ENCODE peak calls at places on chromosomes 1 and 21, in eight cellular contexts. O is Karpas-422, M is Peyer's patch, F is psoas muscle, T is BE2C, S is pancreas, Y is mesendoderm, E is aorta. N is an unnamed sample. For H3K27me3, the result is how much of the 10 kb centered on the place peaks cover.

GRCh38 chr1:162108426-162108825 is 38.9 kb downstream of the NOS1AP start:
- DNase-seq in O (no peak), M (no peak), F (no peak), T (no peak), S (no peak), Y (no peak), E (no peak), N (no peak)

GRCh38 chr1:209319549-209319948 is 264.0 kb upstream of the CAMK1G start:
- DNase-seq in O (no peak), M (no peak), F (no peak), T (no peak), S (no peak), Y (no peak), E (no peak), N (no peak)

GRCh38 chr1:65799601-65800000 is 6.9 kb downstream of the PDE4B start:
- DNase-seq in O (no peak), M (no peak), F (no peak), T (no peak), S (no peak), Y (no peak), E (no peak), N (no peak)

GRCh38 chr1:172826096-172826741 is 167.3 kb downstream of the FASLG start:
- DNase-seq in O (peak), M (no peak), F (no peak), T (peak), S (no peak), Y (peak), E (no peak), N (peak)

GRCh38 chr1:229714964-229715603 is 89.0 kb downstream of the URB2 start:
- DNase-seq in O (peak), M (peak), F (no peak), T (peak), S (peak), Y (peak), E (no peak), N (peak)

GRCh38 chr21:44294391-44295162 is 5.3 kb upstream of the PFKL start:
- DNase-seq in O (no peak), M (peak), F (peak), T (no peak), S (no peak), Y (no peak), E (peak), N (peak)

GRCh38 chr21:43751955-43752591 is 24.0 kb downstream of the CSTB start:
- DNase-seq in O (no peak), M (no peak), F (no peak), T (no peak), S (no peak), Y (no peak), E (no peak), N (no peak)

GRCh38 chr1:24901791-24902470 is 28.1 kb downstream of the RUNX3 start:
- DNase-seq in O (no peak), M (peak), F (no peak), T (no peak), S (no peak), Y (no peak), E (peak), N (no peak)

GRCh38 chr1:195019385-195019784 is 1588.9 kb downstream of the KCNT2 start:
- DNase-seq in O (no peak), M (no peak), F (no peak), T (no peak), S (no peak), Y (peak), E (no peak), N (peak)

GRCh38 chr1:54835131-54835898 is 34.2 kb upstream of the TTC22 start:
- DNase-seq in O (no peak), M (no peak), F (no peak), T (no peak), S (no peak), Y (no peak), E (no peak), N (no peak)

GRCh38 chr1:159881930-159882839 is 17.8 kb downstream of the CFAP45 start:
- DNase-seq in O (no peak), M (peak), F (peak), T (peak), S (peak), Y (no peak), E (peak), N (peak)

GRCh38 chr1:158180741-158181576 is at the start of gene CD1D:
- DNase-seq in O (peak), M (peak), F (peak), T (peak), S (no peak), Y (peak), E (peak), N (peak)

GRCh38 chr1:34657849-34658248 is 97.0 kb upstream of the GJB5 start:
- DNase-seq in O (no peak), M (no peak), F (no peak), T (no peak), S (no peak), Y (no peak), E (no peak), N (no peak)
- H3K27me3 ChIP-seq in O (under half), M (under half), F (under half), T (under half), S (under half), Y (under half), E (under half), N (under half)

DNA sequence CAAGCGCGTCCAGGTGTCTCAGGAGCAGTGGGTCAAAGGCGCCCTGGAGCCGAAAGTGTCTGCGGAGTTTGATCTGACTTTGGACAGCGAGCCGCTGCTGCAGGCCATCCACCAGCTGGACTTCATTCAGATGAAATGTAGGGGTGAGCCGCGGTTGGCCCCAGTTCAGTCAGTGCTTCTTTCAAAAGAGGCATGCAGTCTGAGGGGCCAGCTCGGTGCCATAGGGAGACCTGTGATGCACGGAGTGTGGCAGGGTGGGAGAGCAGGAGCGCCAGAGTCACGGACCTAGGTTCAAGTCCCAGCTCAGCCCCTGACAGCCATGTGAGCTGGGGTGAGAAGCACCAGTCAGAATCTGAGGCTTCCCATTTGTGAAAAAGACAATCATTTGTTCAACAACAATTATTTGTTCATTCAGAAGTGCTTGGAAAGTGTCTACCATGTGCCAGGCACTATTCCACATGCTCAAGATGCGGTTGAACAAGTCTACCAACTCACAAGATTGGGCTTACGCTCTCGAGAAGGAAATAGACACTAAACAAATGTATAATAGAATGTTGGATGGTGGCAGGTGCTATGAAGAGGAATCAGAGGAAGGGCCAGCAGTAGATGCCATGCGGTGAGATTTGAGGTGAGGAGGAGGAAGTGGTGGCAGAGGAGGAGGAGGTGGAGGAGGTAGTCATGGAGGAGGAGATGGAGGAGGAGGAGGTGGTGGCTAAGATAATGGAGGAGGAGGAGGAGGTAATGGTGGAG is 39.5 kb upstream of the GNPAT start:
- DNase-seq in O (no peak), M (no peak), F (no peak), T (no peak), S (no peak), Y (no peak), E (no peak), N (no peak)
- H3K27me3 ChIP-seq in O (under half), M (under half), F (under half), T (under half), S (under half), Y (under half), E (under half), N (under half)

DNA sequence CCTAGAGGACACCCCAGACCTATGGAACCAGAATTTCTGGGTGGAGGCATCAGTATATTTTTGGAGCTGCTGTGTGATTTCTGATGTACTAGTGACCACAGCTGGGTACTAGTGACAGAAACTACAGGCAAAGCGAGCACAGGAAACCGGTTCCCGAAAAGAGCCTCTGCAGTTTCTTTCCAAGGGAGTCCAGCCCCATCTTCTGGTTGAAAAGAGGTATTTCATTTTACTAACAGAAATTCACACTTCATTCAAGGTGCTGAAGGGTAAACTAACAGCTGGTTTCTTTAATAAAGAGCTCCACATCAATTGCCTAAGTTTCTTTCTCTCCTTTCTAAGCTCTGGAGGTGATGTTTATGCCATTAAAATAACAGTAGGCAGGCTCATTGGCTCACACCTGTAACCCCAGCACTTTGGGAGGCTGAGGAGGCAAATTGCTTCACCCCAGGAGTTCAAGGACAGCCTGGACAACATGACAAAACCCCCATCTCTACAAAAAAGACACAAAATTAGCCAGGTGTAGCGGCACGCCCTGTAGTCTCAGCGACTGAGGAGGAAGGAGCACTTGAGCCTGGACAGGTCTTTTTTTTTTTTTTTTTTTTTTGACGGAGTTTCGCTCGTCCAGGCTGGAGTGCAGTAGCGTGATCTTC is 22.0 kb downstream of the THAP3 start:
- DNase-seq in O (peak), M (no peak), F (no peak), T (no peak), S (peak), Y (peak), E (no peak), N (peak)
- H3K27me3 ChIP-seq in O (under half), M (under half), F (under half), T (under half), S (under half), Y (under half), E (under half), N (under half)

GRCh38 chr1:235650341-235651169 is 971 bp upstream of the GNG4 start:
- DNase-seq in O (peak), M (peak), F (no peak), T (peak), S (no peak), Y (peak), E (no peak), N (no peak)

GRCh38 chr1:235648407-235648907 is 1.1 kb downstream of the GNG4 start:
- DNase-seq in O (no peak), M (no peak), F (peak), T (peak), S (peak), Y (peak), E (no peak), N (peak)

GRCh38 chr1:235651170-235651806 is 1.7 kb upstream of the GNG4 start:
- DNase-seq in O (no peak), M (no peak), F (no peak), T (no peak), S (no peak), Y (no peak), E (no peak), N (no peak)

GRCh38 chr1:235649722-235650163 is at the start of gene GNG4:
- DNase-seq in O (no peak), M (no peak), F (no peak), T (peak), S (no peak), Y (peak), E (no peak), N (peak)

GRCh38 chr1:235648954-235649721 is 446 bp downstream of the GNG4 start:
- DNase-seq in O (no peak), M (peak), F (peak), T (peak), S (peak), Y (peak), E (peak), N (peak)
- H3K27me3 ChIP-seq in O (under half), M (under half), F (under half), T (under half), S (under half), Y (under half), E (under half), N (under half)

GRCh38 chr1:217133092-217133491 is 409.9 kb upstream of the ESRRG start:
- DNase-seq in O (no peak), M (no peak), F (no peak), T (no peak), S (no peak), Y (peak), E (no peak), N (no peak)
- H3K27me3 ChIP-seq in O (under half), M (under half), F (under half), T (under half), S (under half), Y (under half), E (under half), N (half or more)

GRCh38 chr1:83996175-83996574 is 2.8 kb downstream of the TTLL7 start:
- DNase-seq in O (no peak), M (no peak), F (no peak), T (no peak), S (no peak), Y (no peak), E (no peak), N (peak)
- H3K27me3 ChIP-seq in O (under half), M (under half), F (under half), T (under half), S (under half), Y (under half), E (under half), N (under half)

N was measured in A673.